ENCODE peak calls at places on chromosomes 3 and 15, in five cellular contexts. Z is K562, S is HepG2, V is A549, R is NB4. F is an unnamed sample.

GRCh38 chr15:51499379-51499976 is 123.1 kb downstream of the DMXL2 start:
- DNase-seq in V (peak), S (peak), Z (peak), R (peak), F (peak)

GRCh38 chr15:39365161-39365560 is 215.7 kb upstream of the THBS1 start:
- DNase-seq in R (no peak), S (no peak), V (no peak), Z (no peak), F (no peak)

GRCh38 chr3:29649815-29650547 is 369.1 kb downstream of the RBMS3 start:
- DNase-seq in R (peak), Z (no peak), V (no peak), S (no peak), F (no peak)

GRCh38 chr3:42230860-42231259 is 35.1 kb downstream of the CCK start:
- DNase-seq in S (no peak), R (no peak), Z (no peak), V (no peak), F (no peak)

GRCh38 chr15:77505556-77505955 is 84.9 kb downstream of the HMG20A start:
- DNase-seq in S (no peak), V (no peak), R (no peak), Z (no peak), F (no peak)

GRCh38 chr15:92624401-92624991 is 31.1 kb downstream of the FAM174B start:
- DNase-seq in Z (no peak), S (no peak), V (no peak), R (no peak), F (no peak)

GRCh38 chr3:130792241-130792640 is 45.6 kb upstream of the PIK3R4 start:
- DNase-seq in Z (no peak), R (no peak), S (no peak), V (no peak), F (no peak)

GRCh38 chr15:89672221-89673161 is 6.7 kb downstream of the PLIN1 start:
- DNase-seq in S (no peak), R (no peak), Z (no peak), V (no peak), F (no peak)

GRCh38 chr15:71800835-71801745 is 9.3 kb upstream of the NR2E3 start:
- DNase-seq in R (peak), S (peak), V (peak), Z (peak), F (peak)

GRCh38 chr15:101613130-101614000 is 38.8 kb downstream of the TM2D3 start:
- DNase-seq in S (peak), R (no peak), Z (peak), V (no peak), F (no peak)

GRCh38 chr3:168467085-168467714 is 371.5 kb upstream of the GOLIM4 start:
- DNase-seq in S (no peak), Z (no peak), V (no peak), R (peak), F (no peak)

GRCh38 chr3:102715030-102715697 is 280.3 kb downstream of the ZPLD1 start:
- DNase-seq in S (no peak), R (peak), Z (no peak), V (peak), F (peak)

GRCh38 chr3:177777699-177778098 is 580.4 kb upstream of the TBL1XR1 start:
- DNase-seq in R (peak), V (peak), Z (peak), S (peak), F (peak)

GRCh38 chr3:128290484-128290883 is 137.2 kb downstream of the EEFSEC start:
- DNase-seq in V (no peak), S (no peak), R (no peak), Z (no peak), F (no peak)

GRCh38 chr3:20905210-20905805 is 719.3 kb upstream of the SGO1 start:
- DNase-seq in V (no peak), R (peak), Z (peak), S (no peak), F (no peak)

GRCh38 chr15:92617197-92618037 is 38.2 kb downstream of the FAM174B start:
- DNase-seq in R (no peak), V (peak), S (peak), Z (peak), F (no peak)

GRCh38 chr3:196599734-196600128 is 31.3 kb downstream of the FBXO45 start:
- DNase-seq in R (no peak), V (no peak), Z (peak), S (no peak), F (no peak)

GRCh38 chr3:127197300-127198150 is 4.6 kb downstream of the PRR23E start:
- DNase-seq in V (no peak), S (peak), R (no peak), Z (no peak), F (no peak)

GRCh38 chr3:175741951-175742350 is 882.8 kb downstream of the NAALADL2 start:
- DNase-seq in R (no peak), V (no peak), S (no peak), Z (no peak), F (no peak)

GRCh38 chr3:17806201-17806600 is 63.8 kb upstream of the TBC1D5 start:
- DNase-seq in Z (no peak), R (no peak), V (no peak), S (no peak), F (no peak)

GRCh38 chr15:62618432-62618831 is 424.1 kb upstream of the TPM1 start:
- DNase-seq in S (no peak), V (no peak), R (no peak), Z (no peak), F (no peak)

GRCh38 chr15:42158941-42159340 is 2.5 kb upstream of the PLA2G4F start:
- DNase-seq in Z (no peak), V (no peak), S (no peak), R (no peak), F (no peak)

GRCh38 chr3:101803152-101803782 is 24.3 kb downstream of the NXPE3 start:
- DNase-seq in Z (peak), S (peak), V (peak), R (peak), F (peak)

DNA sequence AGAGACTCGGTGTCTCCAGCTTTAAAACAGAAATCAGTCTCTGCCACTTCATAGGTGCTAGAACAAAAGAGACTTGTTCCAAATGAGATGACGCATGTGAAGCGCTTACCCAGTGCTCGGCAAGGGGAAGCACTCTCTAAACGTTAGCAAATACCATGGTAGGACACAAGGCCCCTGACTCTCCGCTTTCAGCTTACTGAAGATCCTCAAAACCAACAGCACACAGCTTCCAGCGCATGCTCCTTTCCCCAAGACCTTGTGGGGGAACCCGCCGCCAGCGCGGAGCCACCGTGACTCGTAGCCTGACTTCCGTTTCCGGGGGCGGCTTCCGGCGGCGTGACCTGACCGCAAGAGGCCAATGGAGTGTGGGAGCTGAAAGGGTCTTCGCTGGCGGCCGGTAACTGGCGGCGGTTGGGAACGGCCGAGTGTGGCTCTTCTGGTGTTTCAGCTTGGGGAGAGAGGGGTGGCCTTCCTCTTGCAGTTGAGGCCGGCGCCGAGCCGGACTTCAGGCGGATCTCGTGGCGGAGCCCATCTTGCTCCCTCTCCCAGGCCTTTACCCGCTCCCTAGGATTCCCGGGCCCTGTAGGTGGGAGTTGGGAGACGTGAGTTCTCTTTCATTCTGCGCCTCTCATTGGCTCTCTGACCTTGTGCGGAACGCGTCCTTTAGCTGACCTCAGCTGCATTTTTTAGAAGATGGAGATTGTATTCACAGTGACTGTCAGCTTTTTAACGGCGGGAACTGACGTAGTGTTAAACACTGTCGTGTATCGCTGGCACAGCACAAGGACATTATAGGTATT is at the start of gene THUMPD3:
- DNase-seq in Z (peak), V (peak), S (peak), R (peak), F (peak)
- TF ChIP-seq CTCF in Z (no peak), V (no peak), S (no peak), R (no peak), F (no peak)

GRCh38 chr15:64216722-64217428 is 54.1 kb upstream of the PPIB start:
- DNase-seq in Z (peak), V (no peak), R (no peak), S (peak), F (no peak)
- TF ChIP-seq MAX in Z (no peak), V (no peak), R (no peak), S (peak), F (no peak)

DNA sequence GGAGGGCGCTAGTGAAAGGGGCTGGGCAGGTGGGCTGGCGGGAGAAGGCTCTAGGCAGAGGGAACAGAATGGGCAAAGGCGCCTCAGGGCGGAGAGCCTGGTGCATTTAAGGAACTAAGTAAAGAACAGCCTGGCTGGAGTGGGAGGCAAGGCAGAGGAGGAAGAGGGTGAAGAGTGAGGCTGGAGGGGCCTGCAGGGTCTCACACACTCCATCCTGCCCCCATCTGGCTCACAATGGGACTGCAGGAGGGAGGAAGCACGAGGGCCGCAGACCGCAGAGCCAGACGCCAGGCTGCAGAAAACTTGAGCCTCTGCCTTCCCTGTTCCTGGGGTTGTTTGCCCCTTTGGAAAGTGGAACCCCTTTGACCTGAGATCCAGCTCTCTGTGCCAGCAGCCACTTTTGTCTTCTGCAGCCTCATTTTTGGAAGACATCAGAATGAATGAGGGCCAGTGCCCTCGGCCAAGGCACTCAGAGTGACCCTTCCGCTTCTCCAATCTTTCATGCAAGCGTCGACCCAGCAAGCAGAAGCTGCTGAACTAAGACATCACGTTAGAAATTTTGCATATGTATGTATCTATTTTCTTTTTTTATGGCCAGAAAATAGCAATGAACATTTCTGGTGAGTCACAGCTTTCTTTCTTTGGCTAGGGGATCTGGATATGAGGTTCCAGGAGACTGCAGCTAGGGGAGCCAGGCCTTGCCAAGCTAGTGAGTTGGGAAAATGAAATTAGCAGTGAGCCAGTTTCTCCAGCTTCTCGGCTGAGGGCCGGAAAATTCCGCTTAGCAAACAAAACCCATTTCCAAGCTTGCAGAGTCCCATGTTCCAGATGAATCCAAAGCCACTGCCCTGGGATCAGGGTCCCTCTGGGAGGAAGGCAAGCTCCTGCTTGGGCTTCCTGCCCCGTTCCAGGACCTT is 137.8 kb downstream of the SRGAP3 start:
- DNase-seq in V (no peak), R (peak), Z (peak), S (no peak), F (no peak)
- TF ChIP-seq CTCF in V (no peak), R (peak), Z (peak), S (peak), F (no peak)

GRCh38 chr3:9497821-9498565 is 55.6 kb downstream of the LHFPL4 start:
- DNase-seq in S (no peak), Z (no peak), V (no peak), R (no peak), F (peak)

GRCh38 chr3:9499455-9500107 is 54.0 kb downstream of the LHFPL4 start:
- DNase-seq in S (no peak), V (no peak), R (no peak), Z (no peak), F (no peak)

GRCh38 chr3:9501226-9501625 is 52.4 kb downstream of the LHFPL4 start:
- DNase-seq in R (no peak), Z (no peak), V (no peak), S (no peak), F (no peak)

GRCh38 chr3:9498781-9499180 is 54.8 kb downstream of the LHFPL4 start:
- DNase-seq in Z (no peak), R (no peak), S (no peak), V (no peak), F (no peak)

GRCh38 chr3:9500108-9501050 is 53.2 kb downstream of the LHFPL4 start:
- DNase-seq in Z (peak), V (peak), R (peak), S (peak), F (peak)
- TF ChIP-seq MAX in Z (no peak), V (no peak), R (no peak), S (no peak), F (no peak)